ENCODE peak calls at places on chromosomes 12 and 14, in ten cellular contexts. U is neuronal stem cell; S is activated T-helper 1 cell treated with anti-CD3 and anti-CD28 coated beads, Interleukin-12 subunit alpha, Interleukin-12 subunit beta, Interleukin-2, Interleukin-4 antibody, amounts not matched to agents 30 ng/mL and 10 ng/mL and 1 ng/mL, durations not matched to agents 14 hours and 24 hours and 36 hours; Y is activated T-helper 9 cell treated with anti-CD3 and anti-CD28 coated beads, Interleukin-2, amount 50 U/mL, for 16 hours; L is right atrium auricular region; W is mesenchymal stem cell; K is cardiac fibroblast; R is HTR-8/SVneo; A is stimulated activated CD4-positive, alpha-beta T cell treated with anti-CD3 and anti-CD28 coated beads, Interleukin-4, amount 100 ng/mL, for 1 hour; B is NCI-H1092. I is an unnamed sample.

GRCh38 chr14:90522585-90523191 is 125.9 kb downstream of the CALM1 start:
- DNase-seq in K (no peak), R (no peak), L (no peak), U (no peak), B (peak; percentile 92), A (no peak), Y (no peak), W (no peak), S (no peak), I (peak; percentile 67)

GRCh38 chr14:68340262-68340661 is 452.6 kb downstream of the ZFP36L1 start:
- DNase-seq in A (no peak), Y (no peak), W (no peak), R (no peak), L (no peak), U (no peak), S (no peak), K (no peak), B (no peak), I (no peak)

GRCh38 chr14:25411933-25412757 is 362.2 kb upstream of the STXBP6 start:
- DNase-seq in U (peak; percentile 35), K (peak; percentile 18), S (no peak), Y (no peak), A (no peak), B (no peak), L (no peak), W (no peak), R (no peak), I (peak; percentile 11)

GRCh38 chr12:58888131-58888783 is 32.0 kb downstream of the LRIG3 start:
- DNase-seq in Y (no peak), A (no peak), B (peak; percentile 73), W (no peak), U (no peak), K (peak; percentile 33), S (no peak), R (no peak), L (no peak), I (peak; percentile 73)

GRCh38 chr12:130700492-130701401 is 15.4 kb downstream of the RIMBP2 start:
- DNase-seq in S (no peak), Y (no peak), W (no peak), U (no peak), K (no peak), A (no peak), L (no peak), R (no peak), B (peak; percentile 6), I (peak; percentile 1)

GRCh38 chr12:56565510-56566101 is 44.0 kb downstream of the RBMS2 start:
- DNase-seq in U (no peak), L (peak; percentile 94), A (peak; percentile 6), R (no peak), Y (no peak), K (peak; percentile 87), S (no peak), W (peak; percentile 98), B (no peak), I (peak; percentile 91)

GRCh38 chr12:80175307-80175930 is 76.1 kb downstream of the OTOGL start:
- DNase-seq in K (peak; percentile 37), A (no peak), L (no peak), R (no peak), W (no peak), U (no peak), B (no peak), Y (no peak), S (no peak), I (no peak)

GRCh38 chr12:20101046-20101445 is 267.3 kb upstream of the PDE3A start:
- DNase-seq in Y (no peak), S (no peak), W (no peak), A (no peak), R (no peak), B (no peak), L (no peak), K (peak; percentile 43), U (no peak), I (peak; percentile 3)

GRCh38 chr14:44914849-44915248 is 46.9 kb downstream of the KLHL28 start:
- DNase-seq in B (no peak), S (no peak), L (no peak), U (no peak), K (peak; percentile 37), A (no peak), Y (no peak), R (no peak), W (no peak), I (no peak)

GRCh38 chr12:125032466-125033152 is 32.6 kb upstream of the AACS start:
- DNase-seq in A (no peak), K (no peak), Y (no peak), L (no peak), U (no peak), S (no peak), B (no peak), W (no peak), R (no peak), I (no peak)

GRCh38 chr14:49865431-49865859 is 12.9 kb upstream of the NEMF start:
- DNase-seq in W (peak; percentile 71), S (peak; percentile 67), L (peak; percentile 86), U (peak; percentile 67), K (peak; percentile 80), R (no peak), B (peak; percentile 21), A (peak; percentile 87), Y (peak; percentile 70), I (peak; percentile 77)

GRCh38 chr14:86055512-86055911 is 525.6 kb downstream of the FLRT2 start:
- DNase-seq in S (no peak), R (peak; percentile 9), W (no peak), Y (no peak), A (no peak), U (no peak), L (no peak), K (peak; percentile 4), B (no peak), I (peak; percentile 33)

GRCh38 chr12:20368653-20369163 is 371 bp downstream of the PDE3A start:
- DNase-seq in S (no peak), B (no peak), K (peak; percentile 62), L (no peak), U (peak; percentile 67), W (peak; percentile 76), R (peak; percentile 11), A (no peak), Y (no peak), I (peak; percentile 44)

GRCh38 chr12:108697905-108698304 is 33.4 kb downstream of the CORO1C start:
- DNase-seq in A (no peak), R (no peak), Y (no peak), W (no peak), K (no peak), B (no peak), L (no peak), S (no peak), U (no peak), I (no peak)

GRCh38 chr12:124449623-124450375 is 117.6 kb downstream of the NCOR2 start:
- DNase-seq in W (no peak), L (no peak), R (no peak), U (no peak), S (no peak), A (no peak), K (no peak), B (no peak), Y (no peak), I (peak; percentile 60)

GRCh38 chr14:89669209-89669608 is 252.2 kb upstream of the FOXN3 start:
- DNase-seq in L (no peak), U (no peak), B (no peak), R (no peak), A (no peak), S (peak; percentile 5), W (no peak), K (no peak), Y (no peak), I (no peak)

GRCh38 chr12:51351913-51352532 is 5.5 kb upstream of the CELA1 start:
- DNase-seq in L (no peak), K (peak; percentile 80), B (peak; percentile 31), S (peak; percentile 25), R (peak; percentile 30), A (no peak), U (peak; percentile 75), Y (no peak), W (peak; percentile 55), I (peak; percentile 51)

GRCh38 chr12:13582421-13582820 is 385.9 kb downstream of the EMP1 start:
- DNase-seq in A (no peak), U (no peak), S (no peak), W (no peak), B (no peak), Y (no peak), R (no peak), L (no peak), K (no peak), I (no peak)

GRCh38 chr14:103551338-103551762 is 11.1 kb downstream of the BAG5 start:
- DNase-seq in U (no peak), L (peak; percentile 92), S (no peak), Y (no peak), A (no peak), W (no peak), R (no peak), B (no peak), K (no peak), I (no peak)

GRCh38 chr12:12613334-12613733 is 1.7 kb downstream of the CREBL2 start:
- DNase-seq in U (no peak), Y (no peak), W (peak; percentile 10), K (peak; percentile 19), S (no peak), B (no peak), L (no peak), R (no peak), A (no peak), I (no peak)

GRCh38 chr12:52020539-52021336 is 14.0 kb downstream of the TAMALIN start:
- DNase-seq in K (peak; percentile 49), B (peak; percentile 19), S (peak; percentile 38), A (peak; percentile 65), W (peak; percentile 74), R (peak; percentile 79), Y (peak; percentile 37), U (no peak), L (no peak), I (peak; percentile 63)

GRCh38 chr14:63287661-63288483 is 30.9 kb downstream of the GPHB5 start:
- DNase-seq in U (no peak), W (peak; percentile 29), Y (no peak), R (no peak), L (no peak), A (no peak), K (peak; percentile 23), B (no peak), S (no peak), I (no peak)

GRCh38 chr14:36981832-36982528 is 190.4 kb downstream of the SLC25A21 start:
- DNase-seq in S (no peak), Y (no peak), B (no peak), L (no peak), W (no peak), K (peak; percentile 79), A (no peak), R (no peak), U (no peak), I (peak; percentile 14)

GRCh38 chr12:24212496-24212895 is 263.0 kb upstream of the SOX5 start:
- DNase-seq in S (no peak), A (no peak), U (no peak), K (no peak), B (peak; percentile 50), L (no peak), Y (no peak), R (no peak), W (no peak), I (no peak)